ENCODE peak calls at places on chromosomes 12 and 14, in ten cellular contexts. M is GM20000; T is hepatocyte; J is amniotic epithelial cell; Q is activated naive CD4-positive, alpha-beta T cell treated with anti-CD3 and anti-CD28 coated beads for 36 hours; G is Calu3; V is activated T-cell treated with anti-CD3 and anti-CD28 coated beads for 1 hour; F is stimulated activated effector memory CD8-positive, alpha-beta T cell treated with anti-CD3 and anti-CD28 coated beads, Interleukin-12 subunit alpha, Interleukin-12 subunit beta, amount 100 ng/mL, for 72 hours; S is T-cell; U is AG10803. C is an unnamed sample.

GRCh38 chr12:50988871-50989270 is 36.5 kb downstream of the HIGD1C start:
- DNase-seq in Q (no peak), S (no peak), J (no peak), F (no peak), M (no peak), V (no peak), G (no peak), T (no peak), U (no peak), C (no peak)

GRCh38 chr12:10673660-10674384 is at the start of gene STYK1:
- DNase-seq in F (peak; percentile 93), S (peak; percentile 69), T (peak; percentile 77), G (peak; percentile 91), U (peak; percentile 20), V (peak; percentile 61), Q (peak; percentile 86), M (peak; percentile 75), J (peak; percentile 15), C (no peak)

GRCh38 chr14:89096946-89097345 is 272.5 kb downstream of the TTC8 start:
- DNase-seq in V (no peak), T (no peak), G (no peak), S (no peak), M (no peak), J (no peak), U (no peak), F (no peak), Q (no peak), C (no peak)

GRCh38 chr14:51479584-51480305 is 172.0 kb upstream of the FRMD6 start:
- DNase-seq in M (no peak), V (no peak), S (no peak), U (peak; percentile 85), G (no peak), T (peak; percentile 16), Q (no peak), J (peak; percentile 42), F (no peak), C (no peak)

GRCh38 chr14:80669416-80669815 is 272.1 kb downstream of the CEP128 start:
- DNase-seq in F (no peak), U (peak; percentile 26), Q (no peak), T (no peak), M (no peak), V (no peak), S (no peak), G (no peak), J (peak; percentile 13), C (no peak)

GRCh38 chr12:49763006-49763591 is 21.7 kb downstream of the TMBIM6 start:
- DNase-seq in J (peak; percentile 41), Q (peak; percentile 91), S (peak; percentile 78), F (peak; percentile 84), T (peak; percentile 74), M (peak; percentile 73), G (peak; percentile 54), U (peak; percentile 40), V (peak; percentile 79), C (peak; percentile 79)

GRCh38 chr12:108381793-108382436 is 42.8 kb upstream of the CMKLR1 start:
- DNase-seq in F (no peak), J (no peak), M (no peak), Q (no peak), G (peak; percentile 16), V (no peak), S (no peak), U (no peak), T (peak; percentile 53), C (peak; percentile 27)

GRCh38 chr14:31268216-31268615 is 60.6 kb upstream of the HECTD1 start:
- DNase-seq in S (no peak), Q (no peak), V (no peak), F (no peak), T (no peak), M (no peak), G (no peak), U (peak; percentile 72), J (no peak), C (no peak)

GRCh38 chr12:6280053-6280469 is 30.4 kb upstream of the PLEKHG6 start:
- DNase-seq in T (peak; percentile 73), G (peak; percentile 72), U (peak; percentile 93), M (no peak), Q (no peak), J (peak; percentile 84), S (no peak), F (no peak), V (no peak), C (peak; percentile 71)

GRCh38 chr14:100375273-100375962 is 52.3 kb downstream of the SLC25A47 start:
- DNase-seq in V (no peak), G (peak; percentile 76), T (peak; percentile 79), F (peak; percentile 92), U (peak; percentile 99), M (peak; percentile 84), S (peak; percentile 43), Q (peak; percentile 96), J (peak; percentile 78), C (peak; percentile 89)

GRCh38 chr12:50221228-50222008 is 54.2 kb upstream of the CERS5 start:
- DNase-seq in G (no peak), S (no peak), M (no peak), V (no peak), U (peak; percentile 97), F (peak; percentile 53), T (peak; percentile 77), Q (no peak), J (peak; percentile 86), C (peak; percentile 51)

GRCh38 chr14:100285021-100285912 is 21.0 kb downstream of the SLC25A29 start:
- DNase-seq in J (peak; percentile 21), T (peak; percentile 88), S (peak; percentile 75), Q (peak; percentile 75), G (peak; percentile 83), U (peak; percentile 66), M (peak; percentile 98), F (peak; percentile 92), V (peak; percentile 72), C (no peak)

GRCh38 chr14:46580941-46581671 is 70.5 kb downstream of the RPL10L start:
- DNase-seq in G (peak; percentile 50), F (no peak), V (no peak), U (no peak), S (no peak), J (peak; percentile 1), T (peak; percentile 56), M (peak; percentile 8), Q (peak; percentile 21), C (peak; percentile 13)

GRCh38 chr14:30621354-30621953 is 665 bp upstream of the SCFD1 start:
- DNase-seq in J (peak; percentile 32), T (peak; percentile 10), G (peak; percentile 6), V (no peak), F (no peak), S (no peak), U (peak; percentile 38), M (no peak), Q (no peak), C (peak; percentile 25)

GRCh38 chr14:92481811-92482559 is 31.6 kb upstream of the RIN3 start:
- DNase-seq in T (no peak), Q (no peak), U (no peak), M (no peak), V (no peak), G (no peak), S (no peak), F (no peak), J (no peak), C (no peak)

GRCh38 chr12:13275366-13275765 is 78.8 kb downstream of the EMP1 start:
- DNase-seq in V (no peak), S (no peak), M (no peak), J (no peak), Q (no peak), F (no peak), G (no peak), T (no peak), U (no peak), C (peak; percentile 46)

GRCh38 chr12:126936181-126936851 is 1330.7 kb upstream of the TMEM132C start:
- DNase-seq in S (no peak), M (no peak), V (no peak), Q (peak; percentile 16), F (no peak), G (peak; percentile 38), U (peak; percentile 20), T (no peak), J (no peak), C (peak; percentile 9)

GRCh38 chr14:105050551-105050897 is 14.7 kb downstream of the GPR132 start:
- DNase-seq in G (peak; percentile 90), M (no peak), S (no peak), F (no peak), U (peak; percentile 25), Q (no peak), J (peak; percentile 36), V (no peak), T (no peak), C (peak; percentile 84)

C was measured in SJCRH30.